ENCODE peak calls at places on chromosome 22, in six cellular contexts. V is gastroesophageal sphincter; N is activated T-cell treated with anti-CD3 and anti-CD28 coated beads, Interleukin-2, amount 50 U/mL, for 4 hours; K is activated naive CD4-positive, alpha-beta T cell treated with anti-CD3 and anti-CD28 coated beads, Interleukin-2, amount 50 U/mL, for 72 hours; D is upper lobe of right lung; X is activated CD4-positive, alpha-beta T cell treated with anti-CD3 and anti-CD28 coated beads for 36 hours. G is an unnamed sample.

GRCh38 chr22:40281717-40282116 is 64.6 kb upstream of the ADSL start:
- ATAC-seq in V (no peak), X (no peak), N (no peak), D (no peak), K (no peak), G (peak; percentile 93)

GRCh38 chr22:29344137-29344536 is 28.6 kb upstream of the RASL10A start:
- ATAC-seq in K (no peak), D (peak; percentile 71), X (no peak), N (no peak), V (peak; percentile 87), G (peak; percentile 34)

GRCh38 chr22:28244760-28245159 is 325.7 kb upstream of the PITPNB start:
- ATAC-seq in X (no peak), D (no peak), N (no peak), K (no peak), V (no peak), G (no peak)

GRCh38 chr22:19525116-19525660 is 978 bp upstream of the CLDN5 start:
- ATAC-seq in X (no peak), N (no peak), V (no peak), D (peak; percentile 35), K (no peak), G (no peak)

GRCh38 chr22:18990355-18991137 is 54.5 kb upstream of the PRODH start:
- ATAC-seq in X (no peak), V (no peak), N (no peak), D (no peak), K (no peak), G (no peak)

GRCh38 chr22:27397948-27398330 is 403.6 kb downstream of the MN1 start:
- ATAC-seq in X (no peak), V (peak; percentile 83), N (no peak), D (peak; percentile 30), K (no peak), G (no peak)

GRCh38 chr22:41513391-41513790 is 30.9 kb downstream of the POLR3H start:
- ATAC-seq in N (no peak), K (no peak), V (no peak), D (no peak), X (no peak), G (no peak)

GRCh38 chr22:24951942-24952836 is at the start of gene KIAA1671:
- ATAC-seq in N (peak; percentile 98), V (peak; percentile 95), X (peak; percentile 97), K (peak; percentile 98), D (peak; percentile 95), G (peak; percentile 93)

GRCh38 chr22:37273126-37273845 is 9.0 kb upstream of the CYTH4 start:
- ATAC-seq in K (peak; percentile 80), V (no peak), X (peak; percentile 70), D (peak; percentile 36), N (peak; percentile 76), G (no peak)

GRCh38 chr22:24593810-24594568 is 1.1 kb upstream of the LRRC75B start:
- ATAC-seq in N (no peak), K (no peak), V (no peak), D (peak; percentile 1), X (no peak), G (peak; percentile 63)

GRCh38 chr22:29251981-29252978 is 15.5 kb downstream of the RHBDD3 start:
- ATAC-seq in V (no peak), K (no peak), X (no peak), D (no peak), N (no peak), G (no peak)

GRCh38 chr22:45891471-45891995 is 85.4 kb downstream of the WNT7B start:
- ATAC-seq in D (no peak), N (no peak), V (no peak), K (no peak), X (no peak), G (peak; percentile 53)

GRCh38 chr22:31305194-31305593 is 12.9 kb upstream of the PIK3IP1 start:
- ATAC-seq in V (no peak), K (no peak), X (no peak), D (no peak), N (no peak), G (peak; percentile 88)

GRCh38 chr22:24027389-24027980 is 16.4 kb downstream of the CABIN1 start:
- ATAC-seq in N (no peak), V (no peak), D (no peak), X (no peak), K (no peak), G (no peak)

GRCh38 chr22:21702700-21703683 is 32.6 kb downstream of the YPEL1 start:
- ATAC-seq in K (no peak), V (peak; percentile 12), N (no peak), X (no peak), D (no peak), G (peak; percentile 27)

GRCh38 chr22:45310331-45311032 is 748 bp downstream of the FAM118A start:
- ATAC-seq in N (no peak), D (no peak), V (no peak), X (no peak), K (no peak), G (no peak)

GRCh38 chr22:35064664-35065063 is 1.3 kb upstream of the ISX start:
- ATAC-seq in N (no peak), X (peak; percentile 36), D (no peak), V (no peak), K (peak; percentile 35), G (no peak)

GRCh38 chr22:29623553-29624169 is 20.2 kb downstream of the NF2 start:
- ATAC-seq in N (peak; percentile 14), X (peak; percentile 27), D (peak; percentile 17), V (no peak), K (peak; percentile 54), G (no peak)

GRCh38 chr22:45216133-45217003 is 24.3 kb downstream of the KIAA0930 start:
- ATAC-seq in D (no peak), K (no peak), X (no peak), N (no peak), V (no peak), G (no peak)

GRCh38 chr22:20472629-20473442 is 22.8 kb downstream of the KLHL22 start:
- ATAC-seq in N (no peak), V (no peak), K (no peak), X (no peak), D (no peak), G (no peak)

GRCh38 chr22:29750559-29750958 is 16.2 kb downstream of the ZMAT5 start:
- ATAC-seq in D (no peak), N (no peak), V (no peak), X (no peak), K (no peak), G (no peak)

G was measured in esophagus mucosa.